ENCODE peak calls at places on chromosomes 16 and 17, in seven cellular contexts. H, J, I, Z, C, T and O are unnamed samples.

GRCh38 chr16:13178318-13178717 is 276.9 kb downstream of the SHISA9 start:
- DNase-seq in H (no peak), J (no peak), I (no peak), Z (no peak), C (no peak), T (no peak), O (no peak)

GRCh38 chr17:15236281-15237105 is 28.6 kb downstream of the PMP22 start:
- DNase-seq in H (no peak), J (no peak), I (no peak), Z (peak), C (no peak), T (no peak), O (no peak)

GRCh38 chr16:66549284-66550131 is at the start of gene TK2:
- DNase-seq in H (peak), J (peak), I (peak), Z (peak), C (peak), T (peak), O (no peak)

GRCh38 chr17:44901323-44901965 is 2.2 kb upstream of the EFTUD2 start:
- DNase-seq in H (peak), J (peak), I (peak), Z (peak), C (no peak), T (peak), O (peak)

GRCh38 chr16:79867425-79867997 is 267.0 kb upstream of the MAF start:
- DNase-seq in H (no peak), J (no peak), I (no peak), Z (no peak), C (no peak), T (no peak), O (no peak)

GRCh38 chr16:3413730-3414379 is 12.8 kb downstream of the ZNF174 start:
- DNase-seq in H (no peak), J (no peak), I (no peak), Z (no peak), C (no peak), T (no peak), O (no peak)

GRCh38 chr16:59274141-59274540 is 540.0 kb upstream of the GOT2 start:
- DNase-seq in H (no peak), J (no peak), I (no peak), Z (no peak), C (no peak), T (no peak), O (no peak)

GRCh38 chr17:68446626-68447041 is 10.7 kb downstream of the WIPI1 start:
- DNase-seq in H (peak), J (no peak), I (no peak), Z (no peak), C (no peak), T (no peak), O (no peak)

GRCh38 chr17:42525221-42525620 is 10.8 kb upstream of the NAGLU start:
- DNase-seq in H (no peak), J (peak), I (peak), Z (no peak), C (peak), T (no peak), O (no peak)

GRCh38 chr17:43832168-43832975 is 574 bp downstream of the MPP3 start:
- DNase-seq in H (peak), J (peak), I (peak), Z (peak), C (peak), T (peak), O (no peak)

GRCh38 chr16:66223176-66223780 is 143.2 kb upstream of the CDH5 start:
- DNase-seq in H (peak), J (no peak), I (peak), Z (no peak), C (no peak), T (peak), O (peak)

GRCh38 chr17:80441133-80441578 is 26.2 kb downstream of the ENDOV start:
- DNase-seq in H (no peak), J (no peak), I (peak), Z (no peak), C (peak), T (no peak), O (no peak)

GRCh38 chr16:54000361-54000760 is 286.2 kb downstream of the IRX3 start:
- DNase-seq in H (no peak), J (no peak), I (no peak), Z (no peak), C (no peak), T (peak), O (no peak)

GRCh38 chr16:75860654-75861053 is 134.4 kb upstream of the CPHXL start:
- DNase-seq in H (no peak), J (no peak), I (no peak), Z (no peak), C (no peak), T (no peak), O (no peak)

GRCh38 chr17:8552582-8553320 is 77.8 kb downstream of the MYH10 start:
- DNase-seq in H (no peak), J (no peak), I (peak), Z (peak), C (no peak), T (peak), O (peak)

GRCh38 chr17:68707032-68707431 is 105.9 kb upstream of the FAM20A start:
- DNase-seq in H (no peak), J (no peak), I (peak), Z (peak), C (no peak), T (no peak), O (no peak)

GRCh38 chr16:47387026-47387734 is 73.7 kb downstream of the ITFG1 start:
- DNase-seq in H (no peak), J (no peak), I (no peak), Z (no peak), C (no peak), T (no peak), O (no peak)

DNA sequence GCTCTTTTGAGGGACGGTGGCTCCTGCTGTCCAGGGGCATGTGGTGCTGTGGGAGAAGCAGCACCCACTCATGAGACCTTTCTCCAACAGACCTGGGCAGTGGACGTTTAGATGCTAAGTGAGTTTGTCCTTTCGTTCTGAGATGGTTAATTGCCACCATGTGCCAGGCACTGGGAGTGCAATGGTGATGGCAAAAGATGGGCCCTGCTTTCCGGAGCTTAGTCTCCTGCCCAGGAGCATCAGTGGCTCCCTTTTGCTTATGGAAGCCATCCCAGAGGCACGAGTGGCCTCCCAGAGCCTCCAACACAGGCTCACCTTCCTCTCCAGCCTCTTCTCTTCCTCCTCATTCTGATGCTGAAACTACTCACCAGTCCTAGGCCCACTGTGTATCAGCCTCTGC is 28.4 kb downstream of the CASKIN2 start:
- DNase-seq in H (no peak), J (no peak), I (no peak), Z (no peak), C (no peak), T (no peak), O (no peak)
- H3K4me3 ChIP-seq in H (no peak), J (no peak), I (no peak), Z (no peak), C (no peak), T (no peak), O (no peak)

GRCh38 chr17:47882247-47882646 is 13.8 kb upstream of the SP2 start:
- DNase-seq in H (no peak), J (no peak), I (peak), Z (peak), C (no peak), T (no peak), O (peak)
- H3K4me3 ChIP-seq in H (no peak), J (no peak), I (peak), Z (no peak), C (no peak), T (no peak), O (peak)

DNA sequence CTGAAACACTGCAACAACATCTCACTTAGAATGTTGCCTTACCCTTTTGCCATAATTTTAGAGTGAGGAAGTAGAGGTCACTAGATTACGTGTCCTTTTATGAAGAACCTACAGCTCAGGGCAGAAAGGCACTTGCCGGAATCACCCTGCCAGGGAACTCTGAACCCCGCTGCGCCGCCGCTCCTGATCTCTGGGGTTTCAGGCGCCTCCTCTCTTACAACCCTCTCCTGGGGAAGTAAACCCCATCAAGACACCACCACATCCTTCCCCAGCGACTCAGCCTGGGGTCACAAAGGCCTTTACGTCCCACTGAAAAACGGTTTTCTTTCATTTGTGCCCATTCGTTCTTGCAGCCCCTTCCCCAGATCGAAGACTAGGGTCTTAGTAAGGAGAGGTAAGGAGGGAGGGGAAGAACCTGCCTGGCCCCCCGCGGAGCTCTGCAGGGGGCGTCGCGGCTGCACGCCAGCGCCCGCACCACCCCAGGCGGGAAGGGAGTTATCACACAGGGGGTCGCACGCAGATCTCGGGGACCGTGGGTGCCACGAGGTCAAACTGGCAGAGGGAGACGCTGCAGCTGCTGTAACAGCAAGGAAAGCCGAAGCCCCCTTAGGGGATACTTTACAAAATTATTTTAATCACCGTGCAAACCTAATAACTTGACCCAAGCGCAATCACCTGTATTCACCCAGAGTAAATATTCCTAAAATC is 1.0 kb upstream of the HLF start:
- DNase-seq in H (no peak), J (no peak), I (no peak), Z (no peak), C (no peak), T (no peak), O (no peak)
- H3K4me3 ChIP-seq in H (no peak), J (no peak), I (no peak), Z (no peak), C (peak), T (no peak), O (no peak)

DNA sequence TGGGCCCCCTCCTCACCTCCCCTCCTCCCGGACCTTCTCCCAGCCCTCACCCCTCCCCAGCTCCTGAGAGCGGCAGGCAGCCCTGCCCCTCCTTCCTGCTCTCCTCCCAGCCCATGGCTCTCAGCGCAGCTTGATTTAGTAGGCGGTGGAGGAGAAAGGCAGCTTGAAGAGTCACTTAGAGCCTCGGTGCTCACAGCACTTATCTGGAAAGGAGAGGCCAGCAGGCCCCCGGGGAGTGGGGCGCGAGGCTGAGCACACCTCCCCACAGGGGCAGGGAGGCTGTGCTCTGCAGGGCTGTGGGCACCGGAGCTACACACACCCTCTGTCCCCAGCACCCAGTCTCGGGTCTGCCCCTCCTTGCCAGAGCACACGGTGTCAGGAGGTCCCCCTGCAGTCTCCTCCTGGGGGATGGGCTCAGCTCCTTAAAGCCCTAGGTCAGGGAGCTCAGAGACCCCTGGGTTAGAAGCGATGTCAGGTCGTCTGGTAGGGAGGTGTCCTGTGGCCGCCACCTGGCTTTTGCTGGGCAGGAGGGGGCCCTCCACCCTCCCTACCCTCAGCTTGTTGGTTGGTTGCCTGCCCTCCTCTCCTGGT is 151.2 kb upstream of the GSE1 start:
- DNase-seq in H (no peak), J (peak), I (peak), Z (no peak), C (peak), T (no peak), O (no peak)
- H3K4me3 ChIP-seq in H (no peak), J (no peak), I (peak), Z (peak), C (peak), T (peak), O (no peak)

DNA sequence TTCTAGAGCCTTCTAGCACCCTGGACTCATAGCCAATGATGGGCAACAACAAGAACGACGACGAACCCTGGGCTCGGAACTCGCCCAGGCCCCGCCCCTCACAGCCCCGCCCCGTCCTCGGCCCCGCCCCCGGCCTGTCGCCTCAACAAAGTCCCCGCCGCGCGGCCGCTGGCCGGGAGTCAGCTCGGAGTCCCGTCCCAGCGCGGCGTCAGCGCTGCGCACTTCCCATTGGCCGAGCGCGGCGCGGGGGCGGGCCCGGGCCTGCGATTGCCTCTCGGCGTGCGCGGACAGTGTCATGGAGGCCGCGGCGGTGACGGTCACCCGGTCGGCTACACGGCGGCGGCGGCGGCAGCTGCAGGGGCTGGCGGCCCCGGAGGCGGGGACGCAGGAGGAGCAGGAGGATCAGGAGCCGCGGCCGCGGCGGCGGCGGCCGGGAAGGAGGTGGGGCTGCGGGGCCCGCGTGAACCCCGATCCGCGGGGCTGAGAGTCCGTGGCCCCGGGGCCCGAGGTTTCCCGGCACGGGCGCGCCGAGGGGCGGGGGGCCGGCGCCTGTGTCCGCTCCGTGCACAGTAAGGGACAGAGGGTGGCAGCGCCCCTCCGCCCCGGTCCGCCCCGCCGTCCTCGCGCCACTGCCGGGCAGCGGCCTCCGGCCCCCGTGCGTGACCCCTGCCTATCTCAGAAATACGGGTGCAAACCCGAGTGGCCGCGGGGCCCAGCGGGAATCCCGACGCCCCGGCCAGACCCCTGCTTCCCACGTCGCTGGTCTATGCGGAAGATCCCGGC is at the start of gene ENGASE:
- DNase-seq in H (peak), J (peak), I (peak), Z (peak), C (peak), T (peak), O (peak)
- H3K4me3 ChIP-seq in H (peak), J (peak), I (peak), Z (peak), C (peak), T (peak), O (peak)

GRCh38 chr16:20763461-20764232 is at the start of gene ACSM3:
- DNase-seq in H (no peak), J (peak), I (peak), Z (peak), C (no peak), T (peak), O (peak)
- H3K4me3 ChIP-seq in H (no peak), J (peak), I (peak), Z (peak), C (peak), T (peak), O (peak)

DNA sequence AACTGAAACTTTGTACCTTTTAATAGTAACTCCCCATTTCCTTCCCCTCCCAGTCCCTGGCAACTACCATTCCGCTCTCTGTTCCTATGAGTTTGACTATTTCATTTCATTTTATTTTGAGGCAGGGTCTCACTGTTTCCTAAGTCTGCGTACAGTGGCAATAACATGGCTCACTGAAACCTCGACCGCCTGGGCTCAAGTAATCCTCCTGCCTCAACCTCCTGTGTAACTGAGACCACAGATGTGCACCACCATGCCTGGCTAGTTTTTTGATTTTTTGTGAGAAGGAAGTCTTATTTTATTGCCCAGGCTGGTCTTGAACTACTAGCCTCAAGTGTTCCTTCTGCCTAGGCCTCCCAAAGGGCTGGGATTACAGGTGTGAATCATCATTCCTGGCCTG is 808.1 kb downstream of the CDH11 start:
- DNase-seq in H (no peak), J (no peak), I (no peak), Z (no peak), C (no peak), T (no peak), O (no peak)
- H3K4me3 ChIP-seq in H (no peak), J (no peak), I (no peak), Z (no peak), C (no peak), T (no peak), O (no peak)

DNA sequence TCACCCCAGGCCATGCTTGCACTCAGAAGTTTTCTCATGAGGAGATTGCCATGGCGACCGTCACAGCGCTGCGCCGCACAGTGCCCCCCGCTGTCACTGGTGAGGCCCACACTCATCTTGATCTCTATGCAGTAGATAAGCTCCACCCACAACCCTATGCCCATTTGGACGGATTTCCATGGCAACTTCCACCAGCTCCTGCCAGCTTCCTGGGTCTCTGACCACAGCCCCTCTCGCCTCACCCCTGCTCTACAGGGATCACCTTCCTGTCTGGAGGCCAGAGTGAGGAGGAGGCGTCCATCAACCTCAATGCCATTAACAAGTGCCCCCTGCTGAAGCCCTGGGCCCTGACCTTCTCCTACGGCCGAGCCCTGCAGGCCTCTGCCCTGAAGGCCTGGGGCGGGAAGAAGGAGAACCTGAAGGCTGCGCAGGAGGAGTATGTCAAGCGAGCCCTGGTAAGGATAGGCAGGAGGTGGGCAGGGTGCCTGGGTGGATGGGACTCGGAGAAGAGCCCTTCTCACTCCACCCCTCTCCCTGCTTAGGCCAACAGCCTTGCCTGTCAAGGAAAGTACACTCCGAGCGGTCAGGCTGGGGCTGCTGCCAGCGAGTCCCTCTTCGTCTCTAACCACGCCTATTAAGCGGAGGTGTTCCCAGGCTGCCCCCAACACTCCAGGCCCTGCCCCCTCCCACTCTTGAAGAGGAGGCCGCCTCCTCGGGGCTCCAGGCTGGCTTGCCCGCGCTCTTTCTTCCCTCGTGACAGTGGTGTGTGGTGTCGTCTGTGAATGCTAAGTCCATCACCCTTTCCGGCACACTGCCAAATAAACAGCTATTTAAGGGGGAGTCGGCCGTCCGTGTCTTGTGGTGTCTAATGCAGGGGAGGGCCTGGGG is 4.3 kb downstream of the ALDOA start:
- DNase-seq in H (no peak), J (no peak), I (no peak), Z (no peak), C (peak), T (no peak), O (no peak)
- H3K4me3 ChIP-seq in H (no peak), J (peak), I (peak), Z (peak), C (no peak), T (peak), O (peak)